ENCODE peak calls at places on chromosomes 5 and 9, in seven cellular contexts. One of them, this sample, is unnamed.
A peak's percentile ranks its signal among the peaks of the same experiment; 100 is the strongest.

GRCh38 chr5:104297076-104297475 is 734.5 kb upstream of the NUDT12 start:
- DNase-seq in HT1080: peak; percentile 37
- DNase-seq in head of caudate nucleus: no peak
- DNase-seq in activated CD4-positive, alpha-beta T cell treated with anti-CD3 and anti-CD28 coated beads for 36 hours: no peak
- DNase-seq in T-helper 2 cell: no peak
- DNase-seq in activated T-helper 1 cell treated with anti-CD3 and anti-CD28 coated beads, Interleukin-12 subunit alpha, Interleukin-12 subunit beta, Interleukin-2, Interleukin-4 antibody, amounts not matched to agents 30 ng/mL and 10 ng/mL and 1 ng/mL, durations not matched to agents 14 hours and 24 hours and 36 hours: no peak
- DNase-seq in HCEC 1CT: peak; percentile 10
- DNase-seq in this sample: no peak

GRCh38 chr5:132003170-132003744 is 8.2 kb downstream of the ACSL6 start:
- DNase-seq in HCEC 1CT: no peak
- DNase-seq in activated CD4-positive, alpha-beta T cell treated with anti-CD3 and anti-CD28 coated beads for 36 hours: no peak
- DNase-seq in HT1080: no peak
- DNase-seq in activated T-helper 1 cell treated with anti-CD3 and anti-CD28 coated beads, Interleukin-12 subunit alpha, Interleukin-12 subunit beta, Interleukin-2, Interleukin-4 antibody, amounts not matched to agents 30 ng/mL and 10 ng/mL and 1 ng/mL, durations not matched to agents 14 hours and 24 hours and 36 hours: no peak
- DNase-seq in T-helper 2 cell: no peak
- DNase-seq in head of caudate nucleus: peak; percentile 94
- DNase-seq in this sample: no peak

GRCh38 chr9:89635816-89636215 is 31.0 kb downstream of the GADD45G start:
- DNase-seq in head of caudate nucleus: no peak
- DNase-seq in activated CD4-positive, alpha-beta T cell treated with anti-CD3 and anti-CD28 coated beads for 36 hours: no peak
- DNase-seq in T-helper 2 cell: no peak
- DNase-seq in HCEC 1CT: no peak
- DNase-seq in activated T-helper 1 cell treated with anti-CD3 and anti-CD28 coated beads, Interleukin-12 subunit alpha, Interleukin-12 subunit beta, Interleukin-2, Interleukin-4 antibody, amounts not matched to agents 30 ng/mL and 10 ng/mL and 1 ng/mL, durations not matched to agents 14 hours and 24 hours and 36 hours: no peak
- DNase-seq in HT1080: peak; percentile 46
- DNase-seq in this sample: peak; percentile 39

GRCh38 chr5:14946813-14947640 is 75.4 kb upstream of the ANKH start:
- DNase-seq in HT1080: peak; percentile 31
- DNase-seq in activated T-helper 1 cell treated with anti-CD3 and anti-CD28 coated beads, Interleukin-12 subunit alpha, Interleukin-12 subunit beta, Interleukin-2, Interleukin-4 antibody, amounts not matched to agents 30 ng/mL and 10 ng/mL and 1 ng/mL, durations not matched to agents 14 hours and 24 hours and 36 hours: peak; percentile 10
- DNase-seq in activated CD4-positive, alpha-beta T cell treated with anti-CD3 and anti-CD28 coated beads for 36 hours: peak; percentile 40
- DNase-seq in T-helper 2 cell: peak; percentile 73
- DNase-seq in head of caudate nucleus: no peak
- DNase-seq in HCEC 1CT: peak; percentile 16
- DNase-seq in this sample: no peak

GRCh38 chr5:151574597-151574996 is 16.5 kb downstream of the FAT2 start:
- DNase-seq in head of caudate nucleus: no peak
- DNase-seq in activated T-helper 1 cell treated with anti-CD3 and anti-CD28 coated beads, Interleukin-12 subunit alpha, Interleukin-12 subunit beta, Interleukin-2, Interleukin-4 antibody, amounts not matched to agents 30 ng/mL and 10 ng/mL and 1 ng/mL, durations not matched to agents 14 hours and 24 hours and 36 hours: no peak
- DNase-seq in HCEC 1CT: no peak
- DNase-seq in T-helper 2 cell: no peak
- DNase-seq in HT1080: no peak
- DNase-seq in activated CD4-positive, alpha-beta T cell treated with anti-CD3 and anti-CD28 coated beads for 36 hours: no peak
- DNase-seq in this sample: no peak

GRCh38 chr9:26292943-26293342 is 599.7 kb downstream of the CAAP1 start:
- DNase-seq in activated T-helper 1 cell treated with anti-CD3 and anti-CD28 coated beads, Interleukin-12 subunit alpha, Interleukin-12 subunit beta, Interleukin-2, Interleukin-4 antibody, amounts not matched to agents 30 ng/mL and 10 ng/mL and 1 ng/mL, durations not matched to agents 14 hours and 24 hours and 36 hours: no peak
- DNase-seq in activated CD4-positive, alpha-beta T cell treated with anti-CD3 and anti-CD28 coated beads for 36 hours: no peak
- DNase-seq in HT1080: peak; percentile 86
- DNase-seq in T-helper 2 cell: no peak
- DNase-seq in HCEC 1CT: peak; percentile 43
- DNase-seq in head of caudate nucleus: no peak
- DNase-seq in this sample: no peak

GRCh38 chr9:28014212-28014611 is 440.9 kb upstream of the C9orf72 start:
- DNase-seq in HT1080: no peak
- DNase-seq in activated CD4-positive, alpha-beta T cell treated with anti-CD3 and anti-CD28 coated beads for 36 hours: no peak
- DNase-seq in activated T-helper 1 cell treated with anti-CD3 and anti-CD28 coated beads, Interleukin-12 subunit alpha, Interleukin-12 subunit beta, Interleukin-2, Interleukin-4 antibody, amounts not matched to agents 30 ng/mL and 10 ng/mL and 1 ng/mL, durations not matched to agents 14 hours and 24 hours and 36 hours: no peak
- DNase-seq in T-helper 2 cell: no peak
- DNase-seq in HCEC 1CT: no peak
- DNase-seq in head of caudate nucleus: no peak
- DNase-seq in this sample: no peak

GRCh38 chr9:121652838-121653231 is 1.4 kb downstream of the DAB2IP start:
- DNase-seq in HT1080: no peak
- DNase-seq in T-helper 2 cell: no peak
- DNase-seq in activated CD4-positive, alpha-beta T cell treated with anti-CD3 and anti-CD28 coated beads for 36 hours: no peak
- DNase-seq in HCEC 1CT: no peak
- DNase-seq in head of caudate nucleus: no peak
- DNase-seq in activated T-helper 1 cell treated with anti-CD3 and anti-CD28 coated beads, Interleukin-12 subunit alpha, Interleukin-12 subunit beta, Interleukin-2, Interleukin-4 antibody, amounts not matched to agents 30 ng/mL and 10 ng/mL and 1 ng/mL, durations not matched to agents 14 hours and 24 hours and 36 hours: no peak
- DNase-seq in this sample: no peak

GRCh38 chr5:73464016-73464745 is 15.6 kb upstream of the FOXD1 start:
- DNase-seq in HT1080: no peak
- DNase-seq in T-helper 2 cell: no peak
- DNase-seq in activated CD4-positive, alpha-beta T cell treated with anti-CD3 and anti-CD28 coated beads for 36 hours: no peak
- DNase-seq in HCEC 1CT: no peak
- DNase-seq in activated T-helper 1 cell treated with anti-CD3 and anti-CD28 coated beads, Interleukin-12 subunit alpha, Interleukin-12 subunit beta, Interleukin-2, Interleukin-4 antibody, amounts not matched to agents 30 ng/mL and 10 ng/mL and 1 ng/mL, durations not matched to agents 14 hours and 24 hours and 36 hours: no peak
- DNase-seq in head of caudate nucleus: no peak
- DNase-seq in this sample: no peak

GRCh38 chr5:40165789-40166728 is 513.7 kb upstream of the PTGER4 start:
- DNase-seq in HT1080: no peak
- DNase-seq in HCEC 1CT: peak; percentile 18
- DNase-seq in activated T-helper 1 cell treated with anti-CD3 and anti-CD28 coated beads, Interleukin-12 subunit alpha, Interleukin-12 subunit beta, Interleukin-2, Interleukin-4 antibody, amounts not matched to agents 30 ng/mL and 10 ng/mL and 1 ng/mL, durations not matched to agents 14 hours and 24 hours and 36 hours: no peak
- DNase-seq in activated CD4-positive, alpha-beta T cell treated with anti-CD3 and anti-CD28 coated beads for 36 hours: peak; percentile 39
- DNase-seq in T-helper 2 cell: peak; percentile 64
- DNase-seq in head of caudate nucleus: no peak
- DNase-seq in this sample: no peak

GRCh38 chr9:6230037-6230778 is 14.6 kb downstream of the IL33 start:
- DNase-seq in HT1080: peak; percentile 86
- DNase-seq in T-helper 2 cell: no peak
- DNase-seq in activated T-helper 1 cell treated with anti-CD3 and anti-CD28 coated beads, Interleukin-12 subunit alpha, Interleukin-12 subunit beta, Interleukin-2, Interleukin-4 antibody, amounts not matched to agents 30 ng/mL and 10 ng/mL and 1 ng/mL, durations not matched to agents 14 hours and 24 hours and 36 hours: no peak
- DNase-seq in HCEC 1CT: peak; percentile 75
- DNase-seq in activated CD4-positive, alpha-beta T cell treated with anti-CD3 and anti-CD28 coated beads for 36 hours: peak; percentile 5
- DNase-seq in head of caudate nucleus: no peak
- DNase-seq in this sample: no peak

GRCh38 chr5:41334758-41335157 is 121.4 kb upstream of the C6 start:
- DNase-seq in HCEC 1CT: peak; percentile 31
- DNase-seq in activated T-helper 1 cell treated with anti-CD3 and anti-CD28 coated beads, Interleukin-12 subunit alpha, Interleukin-12 subunit beta, Interleukin-2, Interleukin-4 antibody, amounts not matched to agents 30 ng/mL and 10 ng/mL and 1 ng/mL, durations not matched to agents 14 hours and 24 hours and 36 hours: no peak
- DNase-seq in head of caudate nucleus: peak; percentile 63
- DNase-seq in T-helper 2 cell: peak; percentile 12
- DNase-seq in activated CD4-positive, alpha-beta T cell treated with anti-CD3 and anti-CD28 coated beads for 36 hours: peak; percentile 8
- DNase-seq in HT1080: no peak
- DNase-seq in this sample: no peak

GRCh38 chr9:136421791-136422190 is 11.3 kb downstream of the PMPCA start:
- DNase-seq in activated T-helper 1 cell treated with anti-CD3 and anti-CD28 coated beads, Interleukin-12 subunit alpha, Interleukin-12 subunit beta, Interleukin-2, Interleukin-4 antibody, amounts not matched to agents 30 ng/mL and 10 ng/mL and 1 ng/mL, durations not matched to agents 14 hours and 24 hours and 36 hours: no peak
- DNase-seq in activated CD4-positive, alpha-beta T cell treated with anti-CD3 and anti-CD28 coated beads for 36 hours: no peak
- DNase-seq in T-helper 2 cell: no peak
- DNase-seq in HCEC 1CT: no peak
- DNase-seq in head of caudate nucleus: no peak
- DNase-seq in HT1080: no peak
- DNase-seq in this sample: no peak

GRCh38 chr5:159094745-159095144 is 5.0 kb downstream of the EBF1 start:
- DNase-seq in HT1080: peak; percentile 67
- DNase-seq in activated CD4-positive, alpha-beta T cell treated with anti-CD3 and anti-CD28 coated beads for 36 hours: peak; percentile 81
- DNase-seq in head of caudate nucleus: no peak
- DNase-seq in T-helper 2 cell: peak; percentile 76
- DNase-seq in activated T-helper 1 cell treated with anti-CD3 and anti-CD28 coated beads, Interleukin-12 subunit alpha, Interleukin-12 subunit beta, Interleukin-2, Interleukin-4 antibody, amounts not matched to agents 30 ng/mL and 10 ng/mL and 1 ng/mL, durations not matched to agents 14 hours and 24 hours and 36 hours: no peak
- DNase-seq in HCEC 1CT: peak; percentile 42
- DNase-seq in this sample: peak; percentile 60

GRCh38 chr5:129771058-129771838 is 23.4 kb downstream of the MINAR2 start:
- DNase-seq in activated CD4-positive, alpha-beta T cell treated with anti-CD3 and anti-CD28 coated beads for 36 hours: peak; percentile 71
- DNase-seq in HCEC 1CT: peak; percentile 48
- DNase-seq in head of caudate nucleus: peak; percentile 80
- DNase-seq in HT1080: peak; percentile 39
- DNase-seq in activated T-helper 1 cell treated with anti-CD3 and anti-CD28 coated beads, Interleukin-12 subunit alpha, Interleukin-12 subunit beta, Interleukin-2, Interleukin-4 antibody, amounts not matched to agents 30 ng/mL and 10 ng/mL and 1 ng/mL, durations not matched to agents 14 hours and 24 hours and 36 hours: peak; percentile 11
- DNase-seq in T-helper 2 cell: peak; percentile 53
- DNase-seq in this sample: no peak

GRCh38 chr5:1551426-1551825 is 27.7 kb upstream of the LPCAT1 start:
- DNase-seq in activated CD4-positive, alpha-beta T cell treated with anti-CD3 and anti-CD28 coated beads for 36 hours: no peak
- DNase-seq in activated T-helper 1 cell treated with anti-CD3 and anti-CD28 coated beads, Interleukin-12 subunit alpha, Interleukin-12 subunit beta, Interleukin-2, Interleukin-4 antibody, amounts not matched to agents 30 ng/mL and 10 ng/mL and 1 ng/mL, durations not matched to agents 14 hours and 24 hours and 36 hours: no peak
- DNase-seq in T-helper 2 cell: no peak
- DNase-seq in head of caudate nucleus: peak; percentile 11
- DNase-seq in HCEC 1CT: no peak
- DNase-seq in HT1080: no peak
- DNase-seq in this sample: peak; percentile 55

GRCh38 chr5:176466245-176466871 is 18.2 kb downstream of the FAF2 start:
- DNase-seq in head of caudate nucleus: no peak
- DNase-seq in activated T-helper 1 cell treated with anti-CD3 and anti-CD28 coated beads, Interleukin-12 subunit alpha, Interleukin-12 subunit beta, Interleukin-2, Interleukin-4 antibody, amounts not matched to agents 30 ng/mL and 10 ng/mL and 1 ng/mL, durations not matched to agents 14 hours and 24 hours and 36 hours: no peak
- DNase-seq in T-helper 2 cell: no peak
- DNase-seq in HCEC 1CT: peak; percentile 81
- DNase-seq in HT1080: no peak
- DNase-seq in activated CD4-positive, alpha-beta T cell treated with anti-CD3 and anti-CD28 coated beads for 36 hours: no peak
- DNase-seq in this sample: no peak

GRCh38 chr5:147303976-147304375 is 69.2 kb downstream of the STK32A start:
- DNase-seq in activated T-helper 1 cell treated with anti-CD3 and anti-CD28 coated beads, Interleukin-12 subunit alpha, Interleukin-12 subunit beta, Interleukin-2, Interleukin-4 antibody, amounts not matched to agents 30 ng/mL and 10 ng/mL and 1 ng/mL, durations not matched to agents 14 hours and 24 hours and 36 hours: no peak
- DNase-seq in HT1080: peak; percentile 88
- DNase-seq in activated CD4-positive, alpha-beta T cell treated with anti-CD3 and anti-CD28 coated beads for 36 hours: no peak
- DNase-seq in T-helper 2 cell: no peak
- DNase-seq in head of caudate nucleus: no peak
- DNase-seq in HCEC 1CT: peak; percentile 83
- DNase-seq in this sample: no peak